ENCODE peak calls at places on chromosome 14, in seven cellular contexts. E is upper lobe of left lung, X is sigmoid colon, D is epithelial cell of esophagus, Y is thyroid gland, H is neural crest cell, S is heart left ventricle. M is an unnamed sample.

GRCh38 chr14:34981743-34982420 is 910 bp upstream of the SRP54 start:
- DNase-seq in E (no peak), X (no peak), D (peak; percentile 39), Y (peak; percentile 23), H (peak; percentile 45), S (no peak), M (no peak)

GRCh38 chr14:90903101-90903500 is 86.9 kb upstream of the TTC7B start:
- DNase-seq in E (no peak), X (peak; percentile 74), D (peak; percentile 69), Y (peak; percentile 53), H (peak; percentile 45), S (peak; percentile 30), M (no peak)

GRCh38 chr14:105102361-105102760 is 37.1 kb upstream of the GPR132 start:
- DNase-seq in E (no peak), X (peak; percentile 7), D (peak; percentile 36), Y (no peak), H (no peak), S (no peak), M (no peak)

GRCh38 chr14:75879031-75879430 is 102.8 kb downstream of the TGFB3 start:
- DNase-seq in E (no peak), X (no peak), D (peak; percentile 89), Y (no peak), H (no peak), S (no peak), M (no peak)

GRCh38 chr14:81406863-81407262 is 6.7 kb upstream of the STON2 start:
- DNase-seq in E (no peak), X (no peak), D (peak; percentile 62), Y (peak; percentile 67), H (no peak), S (no peak), M (no peak)

GRCh38 chr14:80100681-80101080 is 110.6 kb downstream of the DIO2 start:
- DNase-seq in E (no peak), X (no peak), D (no peak), Y (no peak), H (no peak), S (no peak), M (no peak)

GRCh38 chr14:61564623-61565091 is 130.7 kb upstream of the HIF1A start:
- DNase-seq in E (no peak), X (no peak), D (peak; percentile 97), Y (no peak), H (no peak), S (no peak), M (no peak)

GRCh38 chr14:55556929-55557623 is 22.9 kb upstream of the KTN1 start:
- DNase-seq in E (no peak), X (peak; percentile 85), D (peak; percentile 98), Y (peak; percentile 99), H (no peak), S (peak; percentile 89), M (no peak)

GRCh38 chr14:63039800-63040380 is 5.4 kb downstream of the KCNH5 start:
- DNase-seq in E (no peak), X (no peak), D (peak; percentile 87), Y (no peak), H (no peak), S (no peak), M (no peak)

GRCh38 chr14:58060898-58061297 is 91.1 kb downstream of the ARMH4 start:
- DNase-seq in E (no peak), X (no peak), D (no peak), Y (no peak), H (no peak), S (no peak), M (no peak)

GRCh38 chr14:23066368-23066767 is 9.0 kb upstream of the CDH24 start:
- DNase-seq in E (no peak), X (no peak), D (no peak), Y (no peak), H (no peak), S (no peak), M (no peak)

GRCh38 chr14:71604231-71604630 is 328.0 kb upstream of the RGS6 start:
- DNase-seq in E (no peak), X (no peak), D (no peak), Y (no peak), H (no peak), S (no peak), M (no peak)

GRCh38 chr14:97253756-97254155 is 456.6 kb downstream of the VRK1 start:
- DNase-seq in E (no peak), X (no peak), D (no peak), Y (no peak), H (no peak), S (no peak), M (no peak)

GRCh38 chr14:97248973-97249372 is 451.8 kb downstream of the VRK1 start:
- DNase-seq in E (peak; percentile 3), X (no peak), D (no peak), Y (no peak), H (no peak), S (no peak), M (no peak)

GRCh38 chr14:97246648-97247047 is 449.5 kb downstream of the VRK1 start:
- DNase-seq in E (no peak), X (no peak), D (no peak), Y (no peak), H (no peak), S (no peak), M (no peak)

GRCh38 chr14:97250925-97251324 is 453.7 kb downstream of the VRK1 start:
- DNase-seq in E (no peak), X (no peak), D (no peak), Y (no peak), H (no peak), S (no peak), M (no peak)

DNA sequence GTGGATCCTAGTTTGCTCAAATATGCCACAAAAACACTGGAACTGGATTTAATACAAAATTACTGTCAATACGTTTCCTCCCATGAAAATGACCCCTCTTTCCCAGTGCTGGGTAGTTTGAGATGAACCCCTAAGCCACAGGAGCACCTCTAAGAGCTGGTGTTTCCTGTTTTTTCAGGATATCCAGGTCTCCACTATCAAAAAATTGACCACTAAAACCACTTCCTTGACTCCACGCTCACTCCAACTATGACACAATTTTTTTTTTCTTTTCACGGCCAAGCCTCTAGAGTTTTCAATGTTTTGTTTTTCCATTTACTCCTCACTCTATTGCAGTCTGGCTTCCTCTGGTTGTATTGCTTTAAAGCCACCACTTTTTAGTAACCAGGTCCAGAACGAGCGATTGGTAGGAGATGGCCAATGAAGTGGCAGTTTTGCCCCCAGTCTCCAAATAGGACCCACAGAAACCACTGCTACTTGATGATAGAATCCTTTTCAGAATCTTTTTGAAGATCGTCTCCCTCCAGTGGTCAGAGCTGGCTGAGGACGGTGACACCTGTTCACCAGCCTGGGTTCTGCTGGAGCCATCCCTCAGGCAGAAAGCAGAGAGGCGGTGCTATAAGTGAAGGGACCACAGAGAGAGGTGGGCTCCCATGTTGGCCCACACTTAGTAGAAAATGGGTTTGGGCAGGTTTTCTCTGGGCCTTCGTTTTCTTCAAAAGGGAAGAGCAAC is 454.4 kb downstream of the VRK1 start:
- DNase-seq in E (no peak), X (no peak), D (no peak), Y (no peak), H (no peak), S (no peak), M (no peak)
- TF ChIP-seq CTCF in E (no peak), X (no peak), D (no peak), Y (no peak), H (no peak), S (no peak), M (no peak)

GRCh38 chr14:68816943-68817430 is 24.1 kb upstream of the ZFP36L1 start:
- DNase-seq in E (no peak), X (no peak), D (no peak), Y (no peak), H (no peak), S (no peak), M (no peak)
- TF ChIP-seq CTCF in E (no peak), X (no peak), D (no peak), Y (no peak), H (no peak), S (no peak), M (peak; percentile 7)

DNA sequence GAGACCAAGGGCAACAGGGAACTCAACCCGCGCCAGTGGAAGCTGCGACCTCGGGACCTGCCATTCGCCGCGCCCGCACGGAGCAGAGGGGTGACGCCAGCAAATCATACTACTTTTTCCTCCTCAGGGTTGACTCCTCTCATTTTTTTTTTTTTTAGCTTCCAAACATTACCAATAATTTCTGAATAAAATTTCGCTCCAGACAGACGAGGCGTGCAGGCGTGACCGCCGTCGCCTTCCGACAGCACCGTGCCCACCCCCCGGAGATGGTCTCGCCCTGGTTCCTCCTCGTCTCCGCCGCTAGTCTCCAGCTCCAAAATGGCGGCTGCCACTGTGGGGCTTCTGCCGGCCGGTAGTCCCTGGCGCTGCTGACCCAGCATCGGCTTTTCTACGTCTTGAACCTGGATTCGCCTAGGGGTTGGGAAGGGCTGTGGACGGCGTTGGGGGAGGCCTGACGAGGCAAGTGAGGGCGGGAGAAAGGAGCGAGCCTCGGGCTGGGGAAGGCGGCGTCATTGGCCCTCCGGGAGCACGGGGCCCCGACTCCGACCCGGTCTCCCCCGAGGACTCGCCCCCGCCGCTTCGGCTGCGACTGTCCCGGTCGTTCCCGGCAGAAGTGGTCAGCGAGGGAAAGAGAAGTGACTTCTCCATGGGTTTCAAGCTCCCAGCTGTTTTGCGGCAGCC is at the start of the genes CPSF2 and NDUFB1:
- DNase-seq in E (peak; percentile 93), X (peak; percentile 88), D (peak; percentile 82), Y (peak; percentile 79), H (peak; percentile 76), S (peak; percentile 88), M (peak; percentile 78)
- TF ChIP-seq CTCF in E (peak; percentile 16), X (peak; percentile 30), D (no peak), Y (no peak), H (no peak), S (no peak), M (no peak)

GRCh38 chr14:74549588-74549987 is 56.0 kb downstream of the ISCA2 start:
- DNase-seq in E (peak; percentile 12), X (no peak), D (peak; percentile 75), Y (peak; percentile 66), H (no peak), S (no peak), M (no peak)
- TF ChIP-seq CTCF in E (no peak), X (no peak), D (peak; percentile 76), Y (no peak), H (no peak), S (no peak), M (no peak)

GRCh38 chr14:67170706-67171105 is 18.5 kb upstream of the GARIN2 start:
- DNase-seq in E (no peak), X (no peak), D (no peak), Y (no peak), H (no peak), S (no peak), M (no peak)

GRCh38 chr14:67162390-67162789 is 26.9 kb upstream of the GARIN2 start:
- DNase-seq in E (no peak), X (no peak), D (no peak), Y (no peak), H (no peak), S (no peak), M (no peak)

GRCh38 chr14:67167420-67168109 is 21.7 kb upstream of the GARIN2 start:
- DNase-seq in E (no peak), X (no peak), D (no peak), Y (no peak), H (no peak), S (no peak), M (no peak)

GRCh38 chr14:67168110-67168441 is 21.2 kb upstream of the GARIN2 start:
- DNase-seq in E (no peak), X (no peak), D (no peak), Y (no peak), H (no peak), S (no peak), M (no peak)

DNA sequence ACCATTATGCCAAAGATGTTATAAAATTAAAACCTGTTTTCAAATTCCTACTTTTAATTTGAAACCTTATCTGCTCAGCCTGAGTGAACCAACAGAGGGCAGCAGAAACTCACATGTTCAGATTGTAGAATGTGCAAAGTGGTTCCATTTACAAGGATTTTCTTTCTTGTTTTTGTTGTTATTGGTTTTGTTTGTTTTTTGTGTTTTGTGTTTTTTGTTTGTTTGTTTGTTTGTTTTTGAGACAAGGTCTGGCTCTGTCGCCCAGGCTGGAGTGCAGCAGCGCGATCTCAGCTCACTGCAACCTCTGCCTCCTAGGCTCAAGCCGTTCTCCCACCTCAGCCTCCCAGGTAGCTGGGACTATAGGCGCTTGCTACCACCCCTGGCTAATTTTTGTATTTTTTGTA is 22.8 kb upstream of the GARIN2 start:
- DNase-seq in E (peak; percentile 17), X (no peak), D (peak; percentile 55), Y (peak; percentile 50), H (peak; percentile 43), S (no peak), M (no peak)
- TF ChIP-seq CTCF in E (peak; percentile 52), X (peak; percentile 83), D (peak; percentile 85), Y (peak; percentile 38), H (peak; percentile 94), S (peak; percentile 60), M (no peak)

M was measured in activated B cell treated with CpG ODN at 0.5 μM for 24 hours.